ENCODE peak calls at places on chromosomes 11 and 22, in seven cellular contexts. C is mesenchymal stem cell, R is K562, O is neuronal stem cell, Q is colonic mucosa, F is neural progenitor cell, W is kidney. V is an unnamed sample.

GRCh38 chr11:112504056-112504455 is 243.4 kb upstream of the PLET1 start:
- DNase-seq in C (peak), R (no peak), O (no peak), Q (no peak), F (no peak), W (no peak), V (no peak)

GRCh38 chr22:47627561-47628253 is 865.3 kb downstream of the TBC1D22A start:
- DNase-seq in C (no peak), R (no peak), O (no peak), Q (no peak), F (no peak), W (no peak), V (peak)

GRCh38 chr11:90434858-90435257 is 212.0 kb upstream of the CHORDC1 start:
- DNase-seq in C (no peak), R (no peak), O (peak), Q (no peak), F (peak), W (no peak), V (peak)

GRCh38 chr11:99973993-99974392 is 713.1 kb upstream of the ARHGAP42 start:
- DNase-seq in C (no peak), R (no peak), O (no peak), Q (no peak), F (no peak), W (no peak), V (no peak)

GRCh38 chr22:25076281-25076680 is 123.4 kb upstream of the CRYBB3 start:
- DNase-seq in C (no peak), R (no peak), O (no peak), Q (no peak), F (no peak), W (no peak), V (no peak)

GRCh38 chr22:38505595-38506117 is 455 bp downstream of the DDX17 start:
- DNase-seq in C (peak), R (peak), O (no peak), Q (peak), F (peak), W (peak), V (no peak)

GRCh38 chr22:38187413-38188212 is 6.0 kb upstream of the PLA2G6 start:
- DNase-seq in C (peak), R (no peak), O (no peak), Q (peak), F (no peak), W (no peak), V (no peak)

GRCh38 chr11:83694191-83694905 is 408.2 kb upstream of the CCDC90B start:
- DNase-seq in C (no peak), R (no peak), O (no peak), Q (no peak), F (no peak), W (no peak), V (no peak)

GRCh38 chr11:88827018-88827676 is 238.6 kb downstream of the GRM5 start:
- DNase-seq in C (no peak), R (no peak), O (no peak), Q (no peak), F (no peak), W (no peak), V (no peak)

GRCh38 chr11:121687961-121688566 is 235.3 kb upstream of the SORL1-AS1 start:
- DNase-seq in C (peak), R (no peak), O (no peak), Q (no peak), F (peak), W (no peak), V (peak)

GRCh38 chr11:1276061-1276790 is 33.2 kb downstream of the TOLLIP start:
- DNase-seq in C (no peak), R (no peak), O (no peak), Q (no peak), F (no peak), W (peak), V (no peak)

GRCh38 chr22:22210375-22210774 is 34.2 kb upstream of the VPREB1 start:
- DNase-seq in C (no peak), R (no peak), O (no peak), Q (no peak), F (no peak), W (peak), V (no peak)

GRCh38 chr22:40326905-40327735 is 19.2 kb upstream of the ADSL start:
- DNase-seq in C (peak), R (no peak), O (peak), Q (no peak), F (peak), W (no peak), V (peak)

GRCh38 chr11:95076416-95076815 is 9.7 kb downstream of the SRSF8 start:
- DNase-seq in C (peak), R (no peak), O (no peak), Q (no peak), F (no peak), W (no peak), V (peak)

GRCh38 chr22:37564111-37564711 is 3.9 kb downstream of the CDC42EP1 start:
- DNase-seq in C (peak), R (no peak), O (no peak), Q (no peak), F (no peak), W (no peak), V (no peak)

GRCh38 chr11:118619444-118620205 is 12.2 kb downstream of the PHLDB1 start:
- DNase-seq in C (peak), R (no peak), O (no peak), Q (no peak), F (no peak), W (peak), V (no peak)

GRCh38 chr11:26953770-26954392 is 40.0 kb upstream of the FIBIN start:
- DNase-seq in C (no peak), R (no peak), O (no peak), Q (no peak), F (no peak), W (no peak), V (no peak)

GRCh38 chr11:65883058-65883761 is 3.6 kb downstream of the CTSW start:
- DNase-seq in C (no peak), R (no peak), O (no peak), Q (no peak), F (no peak), W (peak), V (no peak)

GRCh38 chr11:9160166-9160565 is 68.8 kb upstream of the SCUBE2 start:
- DNase-seq in C (peak), R (no peak), O (no peak), Q (no peak), F (no peak), W (no peak), V (no peak)

GRCh38 chr11:117300301-117300700 is 9.2 kb downstream of the BACE1-AS start:
- DNase-seq in C (peak), R (no peak), O (peak), Q (no peak), F (peak), W (peak), V (peak)

GRCh38 chr22:32509045-32509444 is 34.4 kb downstream of the FBXO7 start:
- DNase-seq in C (no peak), R (no peak), O (no peak), Q (no peak), F (peak), W (no peak), V (no peak)

GRCh38 chr11:40401132-40401853 is 1058.2 kb downstream of the LRRC4C start:
- DNase-seq in C (no peak), R (no peak), O (no peak), Q (no peak), F (no peak), W (no peak), V (no peak)

GRCh38 chr11:65524010-65524746 is 705 bp upstream of the SCYL1 start:
- DNase-seq in C (no peak), R (no peak), O (no peak), Q (peak), F (no peak), W (peak), V (peak)

GRCh38 chr11:34255101-34255500 is 102.7 kb downstream of the ABTB2 start:
- DNase-seq in C (no peak), R (no peak), O (no peak), Q (no peak), F (no peak), W (no peak), V (peak)

GRCh38 chr22:49091917-49092545 is 735.6 kb downstream of the BRD1 start:
- DNase-seq in C (no peak), R (no peak), O (no peak), Q (no peak), F (no peak), W (peak), V (no peak)

GRCh38 chr22:19520007-19520406 is 4.2 kb downstream of the CLDN5 start:
- DNase-seq in C (no peak), R (no peak), O (no peak), Q (no peak), F (no peak), W (no peak), V (peak)

GRCh38 chr11:34519595-34520235 is 6.1 kb upstream of the ELF5 start:
- DNase-seq in C (no peak), R (no peak), O (no peak), Q (no peak), F (no peak), W (no peak), V (no peak)

GRCh38 chr11:19315511-19315910 is 74.8 kb upstream of the E2F8 start:
- DNase-seq in C (no peak), R (no peak), O (no peak), Q (no peak), F (no peak), W (no peak), V (no peak)
- H3K9ac ChIP-seq in C (no peak), R (no peak), O (no peak), Q (no peak), F (no peak), W (no peak), V (no peak)

DNA sequence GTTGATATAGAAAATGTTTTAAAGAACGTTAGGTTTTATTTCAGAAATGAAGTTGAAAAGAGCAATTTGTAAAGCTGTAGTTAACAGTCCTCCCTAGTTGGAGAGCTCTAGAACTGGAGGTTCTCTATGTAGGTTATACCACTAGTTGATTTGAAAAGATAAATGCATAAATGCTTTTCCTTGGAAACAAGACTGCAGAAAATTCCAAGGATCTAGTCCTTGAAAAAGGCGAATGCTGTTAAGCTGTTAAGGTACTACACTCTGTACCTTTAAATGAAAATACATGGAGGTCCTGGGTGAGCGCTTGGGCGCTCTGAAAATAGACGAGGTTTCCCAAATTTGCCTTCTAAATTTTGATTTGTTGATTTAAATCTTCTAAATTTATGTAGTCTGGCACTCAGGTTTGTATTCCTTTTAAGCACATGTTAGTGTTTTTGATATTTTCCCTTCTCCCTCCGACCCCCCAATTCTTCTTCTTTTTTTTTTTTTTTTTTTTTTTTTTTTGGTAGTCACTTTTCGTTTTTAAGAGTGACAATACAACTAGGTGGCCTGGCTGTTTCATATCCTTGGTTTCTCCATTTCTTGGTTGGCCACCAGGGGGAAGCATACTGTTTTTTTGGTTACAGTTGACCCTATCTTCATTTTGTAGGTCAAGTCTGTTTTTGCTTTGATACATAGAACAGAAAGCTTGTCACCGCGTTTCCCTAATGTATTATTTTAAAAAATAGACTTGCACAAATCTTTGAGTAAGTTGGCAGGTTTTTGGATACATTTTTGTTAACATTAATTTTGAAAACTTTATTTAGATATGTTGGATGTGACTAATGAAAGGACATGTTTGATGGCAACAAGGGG is 2.7 kb downstream of the NCR3LG1 start:
- DNase-seq in C (peak), R (peak), O (peak), Q (peak), F (peak), W (no peak), V (peak)
- H3K27ac ChIP-seq in C (no peak), R (peak), O (no peak), Q (peak), F (no peak), W (peak), V (no peak)

GRCh38 chr11:71542856-71543743 is 5.1 kb upstream of the KRTAP5-9 start:
- DNase-seq in C (no peak), R (no peak), O (no peak), Q (no peak), F (no peak), W (no peak), V (no peak)
- H3K9ac ChIP-seq in C (no peak), R (no peak), O (no peak), Q (no peak), F (no peak), W (no peak), V (no peak)

DNA sequence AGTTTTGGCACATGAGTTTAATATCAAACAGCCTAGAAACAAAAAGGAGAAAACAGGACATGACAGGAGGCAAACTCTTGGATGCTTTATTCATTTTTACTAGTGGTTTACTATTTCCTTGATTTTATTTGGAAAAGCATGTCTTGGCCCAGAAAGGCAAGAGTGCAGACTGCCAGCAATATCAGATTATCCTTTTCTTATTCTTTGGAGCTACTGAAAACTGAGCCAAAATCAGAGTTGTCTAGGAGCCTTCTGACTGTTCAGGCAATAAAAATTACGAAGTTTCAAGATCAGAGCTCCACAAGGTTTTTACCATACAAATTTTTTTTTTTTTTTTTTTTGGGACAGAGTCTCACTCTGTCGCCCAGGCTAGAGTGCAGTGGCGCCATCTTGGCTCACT is 16.0 kb downstream of the CELF1 start:
- DNase-seq in C (no peak), R (no peak), O (no peak), Q (no peak), F (no peak), W (no peak), V (no peak)
- H3K27ac ChIP-seq in C (no peak), R (no peak), O (no peak), Q (no peak), F (no peak), W (no peak), V (no peak)

DNA sequence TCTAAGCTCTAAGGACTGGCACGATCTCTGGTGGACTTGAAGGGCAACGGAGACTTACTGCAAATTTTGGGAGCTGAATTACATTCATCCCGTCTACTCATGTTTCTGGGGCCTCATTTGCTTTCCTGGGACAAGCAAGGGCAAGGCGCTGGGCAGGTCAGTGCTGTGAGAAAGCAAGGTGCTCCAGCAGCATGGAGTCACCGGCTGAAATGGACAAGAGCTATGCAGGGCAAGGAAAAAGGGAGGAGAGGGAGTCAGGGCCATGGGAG is 25.6 kb downstream of the FLI1 start:
- DNase-seq in C (no peak), R (no peak), O (no peak), Q (no peak), F (no peak), W (no peak), V (no peak)
- H3K9ac ChIP-seq in C (no peak), R (no peak), O (no peak), Q (peak), F (no peak), W (no peak), V (no peak)

GRCh38 chr22:50276143-50276542 is 6.0 kb upstream of the MAPK11 start:
- DNase-seq in C (no peak), R (no peak), O (no peak), Q (peak), F (no peak), W (peak), V (peak)
- H3K27ac ChIP-seq in C (no peak), R (no peak), O (no peak), Q (no peak), F (no peak), W (no peak), V (no peak)

GRCh38 chr11:59223611-59224010 is 10.9 kb upstream of the MPEG1 start:
- DNase-seq in C (no peak), R (no peak), O (no peak), Q (no peak), F (no peak), W (no peak), V (no peak)
- H3K9ac ChIP-seq in C (peak), R (no peak), O (no peak), Q (no peak), F (no peak), W (no peak), V (no peak)

GRCh38 chr11:14634813-14635212 is 8.8 kb upstream of the PDE3B start:
- DNase-seq in C (no peak), R (no peak), O (no peak), Q (no peak), F (no peak), W (no peak), V (no peak)

GRCh38 chr11:14635559-14635958 is 8.0 kb upstream of the PDE3B start:
- DNase-seq in C (no peak), R (no peak), O (no peak), Q (no peak), F (no peak), W (no peak), V (no peak)

GRCh38 chr11:14637868-14638409 is 5.7 kb upstream of the PDE3B start:
- DNase-seq in C (no peak), R (no peak), O (no peak), Q (no peak), F (no peak), W (no peak), V (no peak)

GRCh38 chr11:14638561-14638960 is 5.0 kb upstream of the PDE3B start:
- DNase-seq in C (no peak), R (no peak), O (no peak), Q (no peak), F (no peak), W (no peak), V (no peak)

DNA sequence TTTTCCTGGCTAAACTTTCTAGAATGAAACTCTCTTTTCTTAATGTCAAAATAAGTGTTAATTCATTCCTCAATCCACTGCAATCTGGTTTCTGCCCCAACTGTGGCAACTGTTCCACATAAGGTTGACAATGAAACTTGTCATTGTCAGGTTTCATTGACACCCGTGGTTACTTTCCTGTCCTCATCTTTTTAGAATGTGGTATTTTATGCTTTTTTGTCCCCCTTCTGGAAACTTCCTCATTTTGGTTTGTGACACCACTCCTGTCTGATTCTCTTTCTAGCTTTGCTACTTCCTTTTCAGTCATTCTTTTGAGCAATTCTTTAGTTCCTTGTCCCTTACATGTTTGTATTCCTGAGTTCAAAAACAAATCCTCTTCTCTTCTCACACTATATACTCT is 7.5 kb upstream of the PDE3B start:
- DNase-seq in C (no peak), R (no peak), O (no peak), Q (no peak), F (no peak), W (no peak), V (no peak)
- H3K27ac ChIP-seq in C (no peak), R (no peak), O (no peak), Q (no peak), F (no peak), W (no peak), V (no peak)

V was measured in endodermal cell.